ENCODE peak calls at places on chromosomes 1 and 21, in nine cellular contexts. K is OCI-LY7, S is mammary epithelial cell, J is H1, W is fibroblast of lung, A is HepG2, F is HCT116, B is IMR-90, I is astrocyte. X is an unnamed sample.

GRCh38 chr21:28261291-28261690 is 731.4 kb downstream of the LTN1 start:
- DNase-seq in K (no peak), S (no peak), J (no peak), W (no peak), A (no peak), F (no peak), B (no peak), I (no peak), X (peak; percentile 48)

GRCh38 chr1:70714149-70714548 is 303.1 kb downstream of the CTH start:
- DNase-seq in K (no peak), S (no peak), J (no peak), W (no peak), A (no peak), F (no peak), B (no peak), I (no peak), X (no peak)

GRCh38 chr1:33182896-33183295 is 1.1 kb upstream of the TRIM62 start:
- DNase-seq in K (no peak), S (no peak), J (peak; percentile 41), W (no peak), A (no peak), F (no peak), B (no peak), I (no peak), X (no peak)

GRCh38 chr1:53949023-53949611 is 3.0 kb downstream of the LRRC42 start:
- DNase-seq in K (peak; percentile 66), S (peak; percentile 13), J (peak; percentile 63), W (peak; percentile 76), A (peak; percentile 65), F (no peak), B (peak; percentile 51), I (peak; percentile 22), X (peak; percentile 72)

GRCh38 chr1:203769505-203770343 is 4.7 kb downstream of the LAX1 start:
- DNase-seq in K (no peak), S (peak; percentile 94), J (no peak), W (peak; percentile 95), A (peak; percentile 73), F (no peak), B (peak; percentile 94), I (peak; percentile 90), X (peak; percentile 53)

GRCh38 chr1:8015036-8015808 is 10.9 kb downstream of the ERRFI1 start:
- DNase-seq in K (peak; percentile 64), S (peak; percentile 78), J (no peak), W (peak; percentile 90), A (peak; percentile 66), F (no peak), B (peak; percentile 89), I (peak; percentile 81), X (peak; percentile 91)

GRCh38 chr1:98051065-98051675 is 130.3 kb upstream of the DPYD start:
- DNase-seq in K (peak; percentile 61), S (peak; percentile 62), J (peak; percentile 81), W (peak; percentile 86), A (peak; percentile 58), F (peak; percentile 51), B (peak; percentile 83), I (peak; percentile 52), X (peak; percentile 94)

GRCh38 chr1:161484613-161485012 is 20.6 kb upstream of the FCGR2A start:
- DNase-seq in K (peak; percentile 30), S (no peak), J (no peak), W (no peak), A (no peak), F (no peak), B (no peak), I (no peak), X (peak; percentile 37)

GRCh38 chr21:26443867-26444266 is 129.2 kb downstream of the CYYR1 start:
- DNase-seq in K (no peak), S (peak; percentile 58), J (no peak), W (no peak), A (no peak), F (no peak), B (no peak), I (peak; percentile 81), X (peak; percentile 10)

GRCh38 chr1:45429543-45430159 is 61.3 kb downstream of the TESK2 start:
- DNase-seq in K (no peak), S (no peak), J (no peak), W (no peak), A (no peak), F (no peak), B (no peak), I (no peak), X (no peak)
- H4K20me1 ChIP-seq in K (no peaks in the 10 kb centered on the region), S (no peaks in the 10 kb centered on the region), J (no peaks in the 10 kb centered on the region), W (no peaks in the 10 kb centered on the region), A (no peaks in the 10 kb centered on the region), F (no peaks in the 10 kb centered on the region), B (no peaks in the 10 kb centered on the region), I (no peaks in the 10 kb centered on the region), X (no peaks in the 10 kb centered on the region)

GRCh38 chr1:45518910-45519309 is 2.8 kb downstream of the PRDX1 start:
- DNase-seq in K (peak; percentile 76), S (no peak), J (no peak), W (peak; percentile 17), A (no peak), F (no peak), B (no peak), I (no peak), X (no peak)
- H3K27ac ChIP-seq in K (peak overlapping the region; percentile 90), S (no peak overlapping the region), J (no peak overlapping the region), W (no peak overlapping the region), A (peak overlapping the region; percentile 20), F (no peak overlapping the region), B (no peak overlapping the region), I (no peak overlapping the region), X (no peak overlapping the region)

DNA sequence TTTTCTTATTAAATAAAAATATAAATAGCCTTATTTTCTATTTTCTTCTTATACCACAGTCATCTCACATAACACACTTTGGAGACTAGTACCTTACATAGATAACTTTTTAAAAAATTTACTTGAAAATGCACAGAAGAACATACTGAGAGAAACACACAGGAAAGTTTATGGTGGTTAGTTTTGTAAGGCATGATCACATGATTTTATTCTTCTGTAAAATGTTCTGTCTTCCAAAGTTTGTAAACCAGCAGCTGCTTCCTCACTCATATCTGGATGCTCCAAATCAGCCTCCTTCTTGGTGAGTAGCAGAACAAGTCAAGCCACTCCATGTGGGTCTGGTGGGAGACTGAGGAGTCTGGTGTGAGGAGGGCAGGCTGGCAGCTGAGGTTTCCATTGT is 82.6 kb downstream of the FCRL5 start:
- DNase-seq in K (no peak), S (no peak), J (no peak), W (no peak), A (no peak), F (no peak), B (no peak), I (no peak), X (no peak)
- TF ChIP-seq CTCF in K (no peak), S (no peak), J (no peak), W (no peak), A (no peak), F (no peak), B (no peak), I (no peak), X (no peak)

GRCh38 chr1:23100074-23100748 is 68.4 kb downstream of the LUZP1 start:
- DNase-seq in K (no peak), S (peak; percentile 97), J (no peak), W (peak; percentile 89), A (peak; percentile 44), F (no peak), B (peak; percentile 96), I (peak; percentile 96), X (peak; percentile 81)
- H4K20me1 ChIP-seq in K (no peaks in the 10 kb centered on the region), S (no peaks in the 10 kb centered on the region), J (peaks cover 5% of the 10 kb centered on the region), W (no peaks in the 10 kb centered on the region), A (peaks cover 4% of the 10 kb centered on the region), F (no peaks in the 10 kb centered on the region), B (peaks cover 64% of the 10 kb centered on the region), I (peaks cover 42% of the 10 kb centered on the region), X (no peaks in the 10 kb centered on the region)

X was measured in PC-3.